ENCODE peak calls at places on chromosome 15, in nine cellular contexts. E, D, F, V, Z, C, G, O and N are unnamed samples.

GRCh38 chr15:76936671-76937070 is 5.1 kb downstream of the RCN2 start:
- DNase-seq in V (no peak), Z (no peak), C (no peak), E (no peak), F (no peak), O (no peak), D (no peak), G (no peak), N (no peak)

GRCh38 chr15:83695901-83696425 is 42.0 kb downstream of the ADAMTSL3 start:
- DNase-seq in D (no peak), O (no peak), E (no peak), F (no peak), G (no peak), C (peak; percentile 30), Z (no peak), V (no peak), N (no peak)

GRCh38 chr15:68416158-68416535 is 15.8 kb downstream of the ITGA11 start:
- DNase-seq in F (no peak), C (no peak), E (peak; percentile 30), O (no peak), G (no peak), Z (peak; percentile 13), D (no peak), V (no peak), N (peak; percentile 8)

GRCh38 chr15:77836116-77836798 is 203.5 kb upstream of the LINGO1 start:
- DNase-seq in E (peak; percentile 80), V (no peak), G (no peak), Z (peak; percentile 35), F (no peak), D (peak; percentile 81), O (no peak), C (peak; percentile 74), N (no peak)

GRCh38 chr15:44394062-44394461 is 33.4 kb upstream of the CTDSPL2 start:
- DNase-seq in D (no peak), O (no peak), F (no peak), V (no peak), E (no peak), C (no peak), G (peak; percentile 62), Z (no peak), N (no peak)

GRCh38 chr15:98966036-98966787 is 41.4 kb downstream of the PGPEP1L start:
- DNase-seq in F (no peak), O (no peak), E (peak; percentile 49), Z (no peak), C (peak; percentile 20), D (no peak), G (no peak), V (peak; percentile 12), N (no peak)

GRCh38 chr15:31161990-31162389 is 60.5 kb upstream of the TRPM1 start:
- DNase-seq in D (no peak), G (no peak), F (no peak), O (no peak), C (no peak), V (no peak), E (no peak), Z (no peak), N (no peak)

GRCh38 chr15:93614446-93615104 is 525.6 kb upstream of the RGMA start:
- DNase-seq in G (no peak), C (no peak), D (no peak), O (no peak), Z (no peak), E (no peak), V (no peak), F (no peak), N (no peak)

GRCh38 chr15:40291088-40291574 is 8.3 kb upstream of the ANKRD63 start:
- DNase-seq in E (peak; percentile 87), O (peak; percentile 39), F (peak; percentile 62), Z (no peak), D (peak; percentile 87), V (peak; percentile 59), G (peak; percentile 74), C (peak; percentile 71), N (no peak)

GRCh38 chr15:89155656-89156055 is 65.7 kb downstream of the RLBP1 start:
- DNase-seq in G (no peak), C (no peak), Z (no peak), O (no peak), E (peak; percentile 24), D (no peak), V (no peak), F (no peak), N (no peak)

GRCh38 chr15:19987389-19988048 is 554.1 kb downstream of the GOLGA6L6 start:
- DNase-seq in V (peak; percentile 53), D (no peak), G (peak; percentile 79), O (no peak), F (no peak), C (peak; percentile 0), E (peak; percentile 72), Z (no peak), N (no peak)

GRCh38 chr15:86199467-86200145 is 119.9 kb downstream of the AGBL1 start:
- DNase-seq in O (no peak), F (no peak), Z (no peak), E (no peak), G (no peak), D (no peak), V (no peak), C (no peak), N (no peak)

GRCh38 chr15:80445300-80446041 is 41.3 kb downstream of the ARNT2 start:
- DNase-seq in D (no peak), E (no peak), Z (no peak), C (no peak), O (no peak), G (no peak), V (no peak), F (no peak), N (no peak)

DNA sequence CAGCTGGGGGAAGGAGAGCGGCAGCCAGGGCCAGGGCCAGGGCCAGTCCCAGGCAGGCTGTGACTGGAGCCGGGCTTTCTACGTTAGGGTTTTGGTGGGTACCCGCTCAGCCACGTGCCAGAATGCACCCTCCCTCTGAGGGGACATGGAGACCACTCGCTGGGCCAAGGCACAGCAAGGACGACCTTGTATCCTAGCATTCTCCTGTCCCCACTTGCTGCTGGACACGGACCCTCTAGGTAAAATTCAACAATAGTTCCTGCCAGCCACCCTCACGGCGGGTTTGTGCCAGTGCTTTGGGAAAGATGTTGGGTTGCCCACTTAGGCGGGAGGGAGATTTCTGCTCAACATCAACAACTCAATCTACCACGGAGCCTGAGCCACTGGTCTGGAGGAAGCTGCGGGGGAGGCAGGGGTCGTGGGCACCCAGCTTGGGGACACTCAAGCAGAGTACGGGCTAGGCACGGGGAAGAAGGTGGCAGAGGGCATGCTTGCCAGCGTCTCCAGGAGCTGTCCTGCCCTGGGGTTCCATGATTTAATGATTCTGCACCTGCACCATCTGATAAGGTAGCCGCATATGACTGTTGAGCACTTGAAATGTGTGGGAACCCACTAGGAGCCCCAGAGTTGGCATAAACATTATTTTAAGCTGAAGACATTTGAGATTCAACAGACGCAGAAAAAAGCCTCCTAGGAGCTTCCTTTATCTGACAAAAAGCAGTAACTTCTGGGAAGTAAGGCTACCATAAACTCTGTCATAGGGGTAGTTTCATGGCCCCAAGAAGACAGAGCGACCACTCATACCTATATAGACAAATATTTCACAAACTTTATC is 22.5 kb upstream of the C15orf39 start:
- DNase-seq in E (no peak), F (no peak), C (no peak), O (no peak), V (no peak), D (no peak), G (no peak), Z (no peak), N (peak; percentile 32)
- H3K4me1 ChIP-seq in E (peaks cover 5% of the 10 kb centered on the region), F (peaks cover 31% of the 10 kb centered on the region), C (peaks cover 1% of the 10 kb centered on the region), O (peaks cover 71% of the 10 kb centered on the region), V (peaks cover 29% of the 10 kb centered on the region), D (peaks cover 44% of the 10 kb centered on the region), G (peaks cover 75% of the 10 kb centered on the region), Z (peaks cover 13% of the 10 kb centered on the region), N (peaks cover 5% of the 10 kb centered on the region)

GRCh38 chr15:41493205-41493901 is at the start of gene ITPKA:
- DNase-seq in V (peak; percentile 86), C (peak; percentile 71), D (peak; percentile 80), O (peak; percentile 81), E (peak; percentile 91), Z (peak; percentile 85), F (peak; percentile 73), G (peak; percentile 92), N (peak; percentile 79)
- H3K27me3 ChIP-seq in V (no peaks in the 10 kb centered on the region), C (peaks cover 43% of the 10 kb centered on the region), D (peaks cover 86% of the 10 kb centered on the region), O (no peaks in the 10 kb centered on the region), E (peaks cover 79% of the 10 kb centered on the region), Z (peaks cover 37% of the 10 kb centered on the region), F (peaks cover 25% of the 10 kb centered on the region), G (no peaks in the 10 kb centered on the region), N (no peaks in the 10 kb centered on the region)

GRCh38 chr15:90268415-90268814 is 2.9 kb downstream of the NGRN start:
- DNase-seq in C (peak; percentile 40), D (peak; percentile 64), G (no peak), V (no peak), O (no peak), Z (no peak), E (no peak), F (no peak), N (no peak)
- H3K4me1 ChIP-seq in C (peaks cover 11% of the 10 kb centered on the region), D (peaks cover 24% of the 10 kb centered on the region), G (peaks cover 11% of the 10 kb centered on the region), V (peaks cover 37% of the 10 kb centered on the region), O (peaks cover 45% of the 10 kb centered on the region), Z (no peaks in the 10 kb centered on the region), E (no peaks in the 10 kb centered on the region), F (peaks cover 9% of the 10 kb centered on the region), N (peaks cover 27% of the 10 kb centered on the region)

GRCh38 chr15:62164500-62165028 is 521 bp downstream of the C2CD4B start:
- DNase-seq in C (peak; percentile 53), D (peak; percentile 77), F (peak; percentile 37), E (peak; percentile 84), Z (no peak), V (no peak), G (peak; percentile 35), O (no peak), N (no peak)

GRCh38 chr15:62163847-62164499 is 1.1 kb downstream of the C2CD4B start:
- DNase-seq in V (no peak), E (peak; percentile 82), F (peak; percentile 18), G (peak; percentile 10), C (peak; percentile 46), Z (no peak), O (no peak), D (peak; percentile 61), N (no peak)

GRCh38 chr15:62163397-62163796 is 1.7 kb downstream of the C2CD4B start:
- DNase-seq in E (no peak), G (no peak), V (no peak), F (no peak), Z (no peak), O (no peak), D (no peak), C (no peak), N (no peak)

GRCh38 chr15:62165793-62166380 is 802 bp upstream of the C2CD4B start:
- DNase-seq in D (no peak), Z (no peak), O (peak; percentile 50), C (peak; percentile 5), E (no peak), V (no peak), F (no peak), G (no peak), N (no peak)

DNA sequence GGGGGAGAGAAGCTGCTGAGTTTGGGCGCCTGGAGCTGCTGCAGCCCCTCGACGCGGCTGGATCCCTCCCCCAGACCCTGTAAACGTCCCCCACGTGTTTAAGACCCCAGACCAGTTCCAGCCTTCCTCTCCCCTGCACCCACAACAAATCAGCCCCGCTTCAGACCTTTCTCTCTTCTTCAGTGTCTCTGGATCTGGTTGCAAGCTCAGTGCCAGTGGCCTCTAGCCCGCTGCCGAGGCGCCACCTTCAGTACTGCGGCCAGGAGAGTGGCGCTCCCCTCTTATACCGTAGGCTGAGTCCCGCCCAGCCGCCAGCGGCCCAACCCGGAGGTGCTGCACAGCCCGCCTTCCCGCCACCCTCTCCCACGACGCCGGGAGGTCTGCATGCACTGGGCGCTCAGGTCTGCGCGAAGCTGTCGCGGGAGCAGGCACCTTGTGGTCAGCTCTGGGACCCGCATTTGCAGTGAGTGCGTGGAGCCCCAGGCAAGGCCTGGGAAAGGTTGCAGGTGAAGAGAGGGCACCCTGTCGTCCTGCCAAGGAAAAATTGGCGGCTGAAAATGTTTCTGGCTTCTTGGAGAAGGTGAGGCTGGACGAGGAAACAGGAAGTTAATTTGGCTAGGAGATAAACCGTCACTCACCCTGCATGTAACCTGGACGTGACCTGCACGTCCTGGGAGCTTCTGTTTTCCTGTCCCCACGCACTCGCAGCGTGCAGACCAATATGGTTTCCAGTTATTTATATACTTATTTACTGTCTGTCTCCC is at the start of gene C2CD4B:
- DNase-seq in E (peak; percentile 90), D (peak; percentile 71), G (peak; percentile 81), Z (peak; percentile 67), O (peak; percentile 95), F (peak; percentile 31), C (peak; percentile 73), V (peak; percentile 14), N (no peak)
- H3K27me3 ChIP-seq in E (peaks cover 73% of the 10 kb centered on the region), D (peaks cover 83% of the 10 kb centered on the region), G (no peaks in the 10 kb centered on the region), Z (peaks cover 60% of the 10 kb centered on the region), O (no peaks in the 10 kb centered on the region), F (peaks cover 9% of the 10 kb centered on the region), C (peaks cover 12% of the 10 kb centered on the region), V (no peaks in the 10 kb centered on the region), N (peaks cover 75% of the 10 kb centered on the region)